ENCODE peak calls at places on chromosomes 4 and X, in seven cellular contexts. W is tibial artery, Q is HCT116, N is uterus, J is GM23338, B is right cardiac atrium, M is right atrium auricular region. Z is an unnamed sample. For H3K4me1, the result is how much of the 10 kb centered on the place peaks cover.

GRCh38 chrX:10111364-10112148 is 45.2 kb upstream of the CLCN4 start:
- DNase-seq in W (peak), Q (no peak), N (no peak), J (no peak), B (peak), M (no peak), Z (no peak)

GRCh38 chr4:151854731-151855130 is 93.9 kb upstream of the GATB start:
- DNase-seq in W (no peak), Q (no peak), N (no peak), J (no peak), B (no peak), M (no peak), Z (no peak)

GRCh38 chr4:6885953-6886557 is 23.6 kb upstream of the TBC1D14 start:
- DNase-seq in W (peak), Q (no peak), N (peak), J (peak), B (peak), M (peak), Z (peak)

GRCh38 chr4:38583102-38583501 is 80.9 kb upstream of the KLF3 start:
- DNase-seq in W (no peak), Q (no peak), N (no peak), J (no peak), B (no peak), M (peak), Z (no peak)

GRCh38 chr4:181701219-181701618 is 542.0 kb upstream of the TENM3 start:
- DNase-seq in W (no peak), Q (no peak), N (no peak), J (no peak), B (no peak), M (no peak), Z (no peak)

GRCh38 chr4:147984065-147984777 is 252.3 kb downstream of the ARHGAP10 start:
- DNase-seq in W (no peak), Q (peak), N (no peak), J (peak), B (peak), M (no peak), Z (peak)

GRCh38 chr4:31370866-31371465 is 650.8 kb downstream of the PCDH7 start:
- DNase-seq in W (no peak), Q (peak), N (no peak), J (peak), B (no peak), M (no peak), Z (peak)

GRCh38 chr4:9825049-9825448 is 43.6 kb downstream of the DRD5 start:
- DNase-seq in W (no peak), Q (no peak), N (no peak), J (no peak), B (no peak), M (no peak), Z (no peak)

GRCh38 chr4:78720994-78721677 is 55.0 kb upstream of the BMP2K start:
- DNase-seq in W (peak), Q (no peak), N (peak), J (no peak), B (peak), M (no peak), Z (no peak)

GRCh38 chrX:39052751-39053150 is 251.5 kb downstream of the MID1IP1 start:
- DNase-seq in W (no peak), Q (no peak), N (no peak), J (no peak), B (no peak), M (no peak), Z (no peak)

GRCh38 chrX:50827996-50828395 is 14.0 kb upstream of the SHROOM4 start:
- DNase-seq in W (no peak), Q (peak), N (no peak), J (no peak), B (no peak), M (no peak), Z (peak)

GRCh38 chrX:22594771-22595170 is 322.1 kb downstream of the CBLL2 start:
- DNase-seq in W (no peak), Q (no peak), N (no peak), J (no peak), B (no peak), M (no peak), Z (no peak)

GRCh38 chrX:39726810-39727209 is 370.9 kb downstream of the BCOR start:
- DNase-seq in W (no peak), Q (no peak), N (peak), J (no peak), B (peak), M (no peak), Z (peak)

GRCh38 chr4:8701101-8702019 is 108.8 kb downstream of the CPZ start:
- DNase-seq in W (no peak), Q (no peak), N (no peak), J (no peak), B (no peak), M (no peak), Z (no peak)

GRCh38 chr4:171717231-171717720 is 95.9 kb upstream of the GALNTL6 start:
- DNase-seq in W (no peak), Q (no peak), N (no peak), J (no peak), B (no peak), M (no peak), Z (no peak)

GRCh38 chr4:26330186-26330787 is 9.5 kb downstream of the RBPJ start:
- DNase-seq in W (no peak), Q (peak), N (no peak), J (peak), B (no peak), M (no peak), Z (peak)

GRCh38 chr4:48017108-48017527 is 546 bp downstream of the NIPAL1 start:
- DNase-seq in W (no peak), Q (peak), N (peak), J (peak), B (peak), M (no peak), Z (peak)

GRCh38 chr4:96347582-96347981 is 507.7 kb downstream of the PDHA2 start:
- DNase-seq in W (no peak), Q (no peak), N (no peak), J (no peak), B (no peak), M (no peak), Z (no peak)

GRCh38 chrX:134633832-134634231 is 24.4 kb downstream of the PLAC1 start:
- DNase-seq in W (no peak), Q (no peak), N (no peak), J (no peak), B (no peak), M (no peak), Z (no peak)

GRCh38 chr4:56689231-56689630 is 8.1 kb upstream of the HOPX start:
- DNase-seq in W (no peak), Q (no peak), N (no peak), J (no peak), B (no peak), M (no peak), Z (no peak)

GRCh38 chr4:3677671-3678070 is 88.5 kb upstream of the ADRA2C start:
- DNase-seq in W (no peak), Q (no peak), N (peak), J (no peak), B (peak), M (no peak), Z (no peak)
- H3K4me1 ChIP-seq in W (under half), Q (under half), N (under half), J (under half), B (under half), M (under half), Z (under half)

GRCh38 chr4:153489856-153490558 is 23.8 kb downstream of the TMEM131L start:
- DNase-seq in W (no peak), Q (no peak), N (no peak), J (no peak), B (no peak), M (no peak), Z (no peak)
- H3K4me1 ChIP-seq in W (half or more), Q (half or more), N (under half), J (half or more), B (under half), M (half or more), Z (under half)

GRCh38 chr4:2365913-2366210 is 52.6 kb downstream of the ZFYVE28 start:
- DNase-seq in W (no peak), Q (no peak), N (no peak), J (no peak), B (no peak), M (no peak), Z (no peak)
- H3K4me1 ChIP-seq in W (under half), Q (under half), N (under half), J (under half), B (under half), M (under half), Z (under half)

GRCh38 chr4:158810487-158811215 is 41.8 kb downstream of the FNIP2 start:
- DNase-seq in W (peak), Q (peak), N (peak), J (no peak), B (peak), M (peak), Z (no peak)

GRCh38 chr4:158812133-158812532 is 43.3 kb downstream of the FNIP2 start:
- DNase-seq in W (no peak), Q (no peak), N (no peak), J (no peak), B (no peak), M (no peak), Z (no peak)

GRCh38 chr4:158811216-158811540 is 42.4 kb downstream of the FNIP2 start:
- DNase-seq in W (no peak), Q (no peak), N (no peak), J (no peak), B (no peak), M (no peak), Z (no peak)

GRCh38 chr4:158812543-158812942 is 43.7 kb downstream of the FNIP2 start:
- DNase-seq in W (no peak), Q (no peak), N (no peak), J (no peak), B (no peak), M (no peak), Z (no peak)

GRCh38 chr4:158811704-158812103 is 42.9 kb downstream of the FNIP2 start:
- DNase-seq in W (peak), Q (no peak), N (no peak), J (no peak), B (peak), M (no peak), Z (no peak)
- H3K4me1 ChIP-seq in W (half or more), Q (under half), N (under half), J (under half), B (under half), M (half or more), Z (under half)

DNA sequence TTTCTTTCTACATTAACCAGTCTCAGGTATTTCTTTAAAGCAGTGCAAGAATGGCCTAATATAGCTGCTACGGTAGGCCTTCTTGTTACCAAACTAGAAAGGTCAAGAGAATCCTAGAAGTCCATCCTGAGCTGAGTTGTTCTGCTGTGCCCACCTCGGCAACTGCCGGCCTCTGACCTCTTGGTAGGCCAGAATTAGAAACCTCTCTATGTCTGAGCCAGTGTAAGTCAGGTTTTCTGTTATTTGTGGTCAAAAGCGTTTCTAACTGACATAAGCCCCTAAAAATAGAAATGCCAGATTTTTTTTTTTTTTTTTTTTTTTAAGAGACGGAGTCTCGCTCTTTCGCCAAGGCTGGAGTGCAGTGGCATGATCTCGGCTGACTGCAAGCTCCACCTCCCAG is 43.1 kb downstream of the SOWAHB start:
- DNase-seq in W (no peak), Q (no peak), N (no peak), J (no peak), B (no peak), M (no peak), Z (no peak)
- H3K4me1 ChIP-seq in W (under half), Q (under half), N (under half), J (under half), B (under half), M (under half), Z (under half)

DNA sequence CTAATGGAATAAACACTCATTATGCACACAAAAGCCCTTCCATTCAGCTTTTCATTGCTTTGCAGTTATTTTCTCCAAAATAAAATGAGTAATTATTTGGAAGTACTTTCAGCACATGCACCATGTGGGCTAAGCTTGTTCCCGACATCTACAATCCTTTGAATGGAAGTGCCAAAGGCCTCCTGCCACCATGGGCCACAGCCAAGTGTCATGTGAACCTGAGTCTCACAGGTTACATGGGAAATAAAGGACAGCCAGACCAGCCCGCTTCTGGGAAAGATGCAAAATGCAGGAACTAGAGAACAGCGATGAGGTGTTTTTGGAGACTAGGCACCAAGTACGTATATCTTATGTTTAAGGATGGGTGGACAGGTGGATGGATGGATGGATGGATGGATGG is 181.8 kb downstream of the AFF2 start:
- DNase-seq in W (no peak), Q (no peak), N (no peak), J (no peak), B (no peak), M (no peak), Z (no peak)
- H3K4me1 ChIP-seq in W (under half), Q (under half), N (under half), J (under half), B (under half), M (under half), Z (under half)

Z was measured in mesendoderm.